ENCODE peak calls at places on chromosomes 16 and 17, in ten cellular contexts. C is neural progenitor cell, W is A549, E is cardiac muscle cell, J is heart left ventricle, Y is lung, F is PC-9, P is psoas muscle, X is mammary epithelial cell, G is Panc1. D is an unnamed sample.
A peak's percentile ranks its signal among the peaks of the same experiment; 100 is the strongest.

GRCh38 chr16:20385844-20386832 is 18.4 kb downstream of the PDILT start:
- DNase-seq in W (peak; percentile 45), X (peak; percentile 17), C (peak; percentile 69), J (peak; percentile 37), Y (peak; percentile 56), G (peak; percentile 28), P (peak; percentile 72), F (peak; percentile 65), E (peak; percentile 62), D (peak; percentile 69)

GRCh38 chr16:1989209-1989825 is 453 bp upstream of the SYNGR3 start:
- DNase-seq in F (no peak), J (no peak), Y (no peak), E (no peak), X (no peak), P (no peak), G (no peak), W (no peak), C (peak; percentile 52), D (no peak)

GRCh38 chr17:61412860-61413653 is 13.4 kb downstream of the TBX2 start:
- DNase-seq in F (no peak), C (peak; percentile 60), W (peak; percentile 8), G (no peak), X (no peak), E (no peak), Y (peak; percentile 30), P (peak; percentile 50), J (peak; percentile 18), D (no peak)

GRCh38 chr17:75262112-75262606 is 480 bp downstream of the MRPS7 start:
- DNase-seq in E (no peak), X (peak; percentile 32), F (no peak), J (no peak), W (no peak), P (peak; percentile 47), C (peak; percentile 57), G (no peak), Y (no peak), D (no peak)

GRCh38 chr16:25177831-25178688 is 38.7 kb upstream of the AQP8 start:
- DNase-seq in P (no peak), W (no peak), E (no peak), F (no peak), X (no peak), J (no peak), Y (no peak), C (no peak), G (no peak), D (peak; percentile 27)

GRCh38 chr16:69936751-69937211 is 14.4 kb upstream of the CLEC18A start:
- DNase-seq in J (no peak), P (no peak), W (no peak), C (no peak), F (no peak), E (no peak), X (no peak), G (no peak), Y (no peak), D (no peak)

GRCh38 chr16:15498427-15499175 is 64.2 kb downstream of the BMERB1 start:
- DNase-seq in J (no peak), W (no peak), Y (no peak), C (peak; percentile 39), G (no peak), E (peak; percentile 35), F (no peak), P (no peak), X (no peak), D (no peak)

GRCh38 chr17:30524847-30525246 is 47.6 kb downstream of the GOSR1 start:
- DNase-seq in G (no peak), X (no peak), J (no peak), F (no peak), C (no peak), E (peak; percentile 17), Y (no peak), W (no peak), P (no peak), D (no peak)

GRCh38 chr17:29664743-29665479 is 42.2 kb upstream of the CORO6 start:
- DNase-seq in J (no peak), F (peak; percentile 15), E (peak; percentile 50), W (peak; percentile 29), G (peak; percentile 67), P (no peak), X (peak; percentile 82), C (no peak), Y (no peak), D (no peak)

GRCh38 chr17:20127660-20128413 is 118.7 kb downstream of the SPECC1 start:
- DNase-seq in F (no peak), E (peak; percentile 12), P (no peak), Y (no peak), X (peak; percentile 9), W (peak; percentile 19), G (no peak), J (no peak), C (no peak), D (no peak)

GRCh38 chr16:22887445-22887844 is 73.5 kb downstream of the HS3ST2 start:
- DNase-seq in W (no peak), C (no peak), F (no peak), Y (no peak), G (no peak), X (no peak), P (no peak), J (no peak), E (no peak), D (no peak)

GRCh38 chr16:12455287-12455798 is 348.3 kb downstream of the CPPED1 start:
- DNase-seq in C (peak; percentile 85), P (peak; percentile 65), W (peak; percentile 62), Y (peak; percentile 46), J (peak; percentile 53), X (peak; percentile 35), F (peak; percentile 80), E (peak; percentile 67), G (peak; percentile 24), D (no peak)

GRCh38 chr16:51429041-51429440 is 278.0 kb upstream of the SALL1 start:
- DNase-seq in Y (no peak), X (no peak), J (no peak), W (no peak), E (no peak), P (no peak), G (no peak), F (no peak), C (no peak), D (no peak)

GRCh38 chr17:50661795-50662391 is 27.2 kb downstream of the ABCC3 start:
- DNase-seq in P (no peak), Y (peak; percentile 77), C (no peak), E (peak; percentile 84), G (peak; percentile 79), W (peak; percentile 100), F (peak; percentile 93), J (peak; percentile 29), X (peak; percentile 93), D (peak; percentile 62)

GRCh38 chr17:56902350-56902749 is 11.5 kb downstream of the TRIM25 start:
- DNase-seq in P (no peak), J (no peak), E (peak; percentile 30), X (peak; percentile 72), G (no peak), W (peak; percentile 69), F (peak; percentile 73), Y (no peak), C (no peak), D (no peak)

GRCh38 chr17:4786111-4786491 is at the start of gene VMO1:
- DNase-seq in W (no peak), C (peak; percentile 45), Y (no peak), E (peak; percentile 44), G (no peak), P (peak; percentile 61), X (no peak), J (peak; percentile 28), F (no peak), D (peak; percentile 43)

GRCh38 chr17:7383742-7384488 is 3.0 kb downstream of the TNK1 start:
- DNase-seq in J (no peak), F (no peak), W (no peak), X (no peak), E (peak; percentile 38), C (peak; percentile 91), G (no peak), Y (no peak), P (peak; percentile 60), D (peak; percentile 46)

GRCh38 chr17:82837586-82838320 is 2.1 kb downstream of the ZNF750 start:
- DNase-seq in P (no peak), F (no peak), Y (no peak), J (no peak), E (no peak), C (no peak), W (no peak), X (no peak), G (no peak), D (no peak)
- H3K4me3 ChIP-seq in P (peak overlapping the region; percentile 41), F (peak overlapping the region; percentile 58), Y (no peak overlapping the region), J (no peak overlapping the region), E (no peak overlapping the region), C (no peak overlapping the region), W (no peak overlapping the region), X (no peak overlapping the region), G (no peak overlapping the region), D (no peak overlapping the region)

GRCh38 chr17:81392909-81393654 is 2.2 kb upstream of the BAHCC1 start:
- DNase-seq in W (no peak), P (peak; percentile 77), X (no peak), G (no peak), F (no peak), Y (no peak), C (peak; percentile 88), E (no peak), J (no peak), D (no peak)

GRCh38 chr17:81394377-81394747 is 895 bp upstream of the BAHCC1 start:
- DNase-seq in Y (no peak), E (no peak), P (no peak), W (no peak), J (no peak), G (no peak), F (no peak), C (no peak), X (no peak), D (no peak)

GRCh38 chr17:81391964-81392908 is 3.0 kb upstream of the BAHCC1 start:
- DNase-seq in Y (no peak), C (no peak), P (peak; percentile 85), W (no peak), G (no peak), X (no peak), F (no peak), E (peak; percentile 90), J (no peak), D (peak; percentile 73)

GRCh38 chr17:81394831-81395599 is at the start of gene BAHCC1:
- DNase-seq in J (peak; percentile 100), F (peak; percentile 100), E (peak; percentile 100), C (peak; percentile 100), G (peak; percentile 92), P (peak; percentile 100), W (peak; percentile 100), Y (peak; percentile 100), X (peak; percentile 100), D (peak; percentile 100)

GRCh38 chr17:81393684-81394376 is 1.4 kb upstream of the BAHCC1 start:
- DNase-seq in G (peak; percentile 96), Y (peak; percentile 100), W (peak; percentile 100), J (peak; percentile 100), P (peak; percentile 100), C (peak; percentile 100), X (peak; percentile 99), F (peak; percentile 100), E (peak; percentile 100), D (peak; percentile 100)
- TF ChIP-seq CTCF in G (no peak), Y (no peak), W (peak; percentile 21), J (no peak), P (no peak), C (peak; percentile 40), X (no peak), F (no peak), E (peak; percentile 33), D (no peak)

GRCh38 chr17:72520665-72521303 is 400.0 kb downstream of the SOX9 start:
- DNase-seq in F (no peak), P (no peak), C (no peak), X (no peak), G (no peak), J (no peak), E (no peak), W (no peak), Y (no peak), D (no peak)
- H3K4me1 ChIP-seq in F (no peaks in the 10 kb centered on the region), P (no peaks in the 10 kb centered on the region), C (peaks cover 38% of the 10 kb centered on the region), X (peaks cover 5% of the 10 kb centered on the region), G (peaks cover 82% of the 10 kb centered on the region), J (peaks cover 14% of the 10 kb centered on the region), E (peaks cover 15% of the 10 kb centered on the region), W (peaks cover 70% of the 10 kb centered on the region), Y (no peaks in the 10 kb centered on the region), D (no peaks in the 10 kb centered on the region)

GRCh38 chr16:85463672-85464071 is 149.4 kb upstream of the GSE1 start:
- DNase-seq in Y (no peak), X (no peak), P (no peak), W (no peak), J (no peak), F (no peak), E (no peak), G (no peak), C (no peak), D (no peak)
- H3K4me3 ChIP-seq in Y (no peak overlapping the region), X (no peak overlapping the region), P (no peak overlapping the region), W (no peak overlapping the region), J (no peak overlapping the region), F (no peak overlapping the region), E (peak overlapping the region; percentile 29), G (no peak overlapping the region), C (no peak overlapping the region), D (peak overlapping the region; percentile 39)

D was measured in uterus.